ENCODE peak calls at places on chromosomes 6 and 20, in ten cellular contexts. One of them, this sample, is unnamed.

GRCh38 chr20:846894-847278 is 13.4 kb downstream of the FAM110A start:
- DNase-seq in breast epithelium: no peak
- DNase-seq in suprapubic skin: no peak
- DNase-seq in GM23338: no peak
- DNase-seq in SK-N-SH: no peak
- DNase-seq in stomach: no peak
- DNase-seq in prostate gland: no peak
- DNase-seq in transverse colon: peak; percentile 38
- DNase-seq in HCT116: no peak
- DNase-seq in endothelial cell of umbilical vein: no peak
- DNase-seq in this sample: peak; percentile 27

GRCh38 chr6:165308926-165309731 is at the start of gene C6orf118:
- DNase-seq in breast epithelium: no peak
- DNase-seq in suprapubic skin: no peak
- DNase-seq in GM23338: peak; percentile 93
- DNase-seq in SK-N-SH: peak; percentile 84
- DNase-seq in stomach: no peak
- DNase-seq in prostate gland: peak; percentile 8
- DNase-seq in transverse colon: no peak
- DNase-seq in HCT116: no peak
- DNase-seq in endothelial cell of umbilical vein: peak; percentile 58
- DNase-seq in this sample: no peak

GRCh38 chr6:33947047-33947446 is 143.2 kb upstream of the MLN start:
- DNase-seq in breast epithelium: no peak
- DNase-seq in suprapubic skin: no peak
- DNase-seq in GM23338: no peak
- DNase-seq in SK-N-SH: no peak
- DNase-seq in stomach: no peak
- DNase-seq in prostate gland: no peak
- DNase-seq in transverse colon: no peak
- DNase-seq in HCT116: no peak
- DNase-seq in endothelial cell of umbilical vein: no peak
- DNase-seq in this sample: no peak

GRCh38 chr6:55617272-55617671 is 38.3 kb upstream of the HMGCLL1 start:
- DNase-seq in breast epithelium: no peak
- DNase-seq in suprapubic skin: no peak
- DNase-seq in GM23338: peak; percentile 72
- DNase-seq in SK-N-SH: peak; percentile 16
- DNase-seq in stomach: no peak
- DNase-seq in prostate gland: no peak
- DNase-seq in transverse colon: no peak
- DNase-seq in HCT116: peak; percentile 27
- DNase-seq in endothelial cell of umbilical vein: peak; percentile 60
- DNase-seq in this sample: no peak

GRCh38 chr6:89640804-89641203 is 2.3 kb upstream of the LYRM2 start:
- DNase-seq in breast epithelium: no peak
- DNase-seq in suprapubic skin: no peak
- DNase-seq in GM23338: peak; percentile 9
- DNase-seq in SK-N-SH: no peak
- DNase-seq in stomach: no peak
- DNase-seq in prostate gland: no peak
- DNase-seq in transverse colon: no peak
- DNase-seq in HCT116: no peak
- DNase-seq in endothelial cell of umbilical vein: no peak
- DNase-seq in this sample: no peak

GRCh38 chr6:16236648-16237199 is 1.7 kb upstream of the GMPR start:
- DNase-seq in breast epithelium: peak; percentile 47
- DNase-seq in suprapubic skin: no peak
- DNase-seq in GM23338: no peak
- DNase-seq in SK-N-SH: no peak
- DNase-seq in stomach: peak; percentile 68
- DNase-seq in prostate gland: peak; percentile 70
- DNase-seq in transverse colon: peak; percentile 71
- DNase-seq in HCT116: no peak
- DNase-seq in endothelial cell of umbilical vein: peak; percentile 88
- DNase-seq in this sample: no peak

GRCh38 chr6:93679836-93680235 is 260.5 kb upstream of the EPHA7 start:
- DNase-seq in breast epithelium: no peak
- DNase-seq in suprapubic skin: no peak
- DNase-seq in GM23338: no peak
- DNase-seq in SK-N-SH: no peak
- DNase-seq in stomach: no peak
- DNase-seq in prostate gland: no peak
- DNase-seq in transverse colon: no peak
- DNase-seq in HCT116: no peak
- DNase-seq in endothelial cell of umbilical vein: peak; percentile 1
- DNase-seq in this sample: no peak

GRCh38 chr20:34129518-34130162 is 17.6 kb upstream of the EIF2S2 start:
- DNase-seq in breast epithelium: no peak
- DNase-seq in suprapubic skin: no peak
- DNase-seq in GM23338: peak; percentile 91
- DNase-seq in SK-N-SH: peak; percentile 85
- DNase-seq in stomach: peak; percentile 64
- DNase-seq in prostate gland: peak; percentile 72
- DNase-seq in transverse colon: peak; percentile 52
- DNase-seq in HCT116: peak; percentile 75
- DNase-seq in endothelial cell of umbilical vein: peak; percentile 78
- DNase-seq in this sample: peak; percentile 66

GRCh38 chr20:57195023-57195758 is 71.2 kb downstream of the BMP7 start:
- DNase-seq in breast epithelium: peak; percentile 86
- DNase-seq in suprapubic skin: peak; percentile 84
- DNase-seq in GM23338: no peak
- DNase-seq in SK-N-SH: no peak
- DNase-seq in stomach: no peak
- DNase-seq in prostate gland: no peak
- DNase-seq in transverse colon: no peak
- DNase-seq in HCT116: no peak
- DNase-seq in endothelial cell of umbilical vein: no peak
- DNase-seq in this sample: no peak

GRCh38 chr6:149903938-149904611 is 6.2 kb upstream of the RAET1E start:
- DNase-seq in breast epithelium: no peak
- DNase-seq in suprapubic skin: no peak
- DNase-seq in GM23338: no peak
- DNase-seq in SK-N-SH: no peak
- DNase-seq in stomach: no peak
- DNase-seq in prostate gland: no peak
- DNase-seq in transverse colon: no peak
- DNase-seq in HCT116: no peak
- DNase-seq in endothelial cell of umbilical vein: no peak
- DNase-seq in this sample: no peak

GRCh38 chr6:55654445-55654844 is 75.5 kb upstream of the HMGCLL1 start:
- DNase-seq in breast epithelium: no peak
- DNase-seq in suprapubic skin: no peak
- DNase-seq in GM23338: no peak
- DNase-seq in SK-N-SH: no peak
- DNase-seq in stomach: no peak
- DNase-seq in prostate gland: no peak
- DNase-seq in transverse colon: no peak
- DNase-seq in HCT116: no peak
- DNase-seq in endothelial cell of umbilical vein: no peak
- DNase-seq in this sample: no peak

GRCh38 chr6:86558318-86558717 is 379.0 kb upstream of the HTR1E start:
- DNase-seq in breast epithelium: no peak
- DNase-seq in suprapubic skin: no peak
- DNase-seq in GM23338: no peak
- DNase-seq in SK-N-SH: peak; percentile 43
- DNase-seq in stomach: no peak
- DNase-seq in prostate gland: no peak
- DNase-seq in transverse colon: no peak
- DNase-seq in HCT116: no peak
- DNase-seq in endothelial cell of umbilical vein: no peak
- DNase-seq in this sample: no peak
- TF ChIP-seq CTCF in breast epithelium: no peak
- TF ChIP-seq CTCF in suprapubic skin: no peak
- TF ChIP-seq CTCF in GM23338: no peak
- TF ChIP-seq CTCF in SK-N-SH: no peak
- TF ChIP-seq CTCF in stomach: no peak
- TF ChIP-seq CTCF in prostate gland: no peak
- TF ChIP-seq CTCF in transverse colon: no peak
- TF ChIP-seq CTCF in HCT116: no peak
- TF ChIP-seq CTCF in endothelial cell of umbilical vein: no peak
- TF ChIP-seq CTCF in this sample: no peak

GRCh38 chr6:141976994-141977393 is 155.7 kb upstream of the GJE1 start:
- DNase-seq in breast epithelium: no peak
- DNase-seq in suprapubic skin: no peak
- DNase-seq in GM23338: no peak
- DNase-seq in SK-N-SH: no peak
- DNase-seq in stomach: no peak
- DNase-seq in prostate gland: no peak
- DNase-seq in transverse colon: no peak
- DNase-seq in HCT116: no peak
- DNase-seq in endothelial cell of umbilical vein: no peak
- DNase-seq in this sample: no peak

GRCh38 chr6:141981190-141981589 is 151.5 kb upstream of the GJE1 start:
- DNase-seq in breast epithelium: no peak
- DNase-seq in suprapubic skin: no peak
- DNase-seq in GM23338: no peak
- DNase-seq in SK-N-SH: no peak
- DNase-seq in stomach: no peak
- DNase-seq in prostate gland: no peak
- DNase-seq in transverse colon: no peak
- DNase-seq in HCT116: no peak
- DNase-seq in endothelial cell of umbilical vein: no peak
- DNase-seq in this sample: no peak

GRCh38 chr6:141977782-141978181 is 154.9 kb upstream of the GJE1 start:
- DNase-seq in breast epithelium: no peak
- DNase-seq in suprapubic skin: no peak
- DNase-seq in GM23338: no peak
- DNase-seq in SK-N-SH: no peak
- DNase-seq in stomach: no peak
- DNase-seq in prostate gland: no peak
- DNase-seq in transverse colon: no peak
- DNase-seq in HCT116: no peak
- DNase-seq in endothelial cell of umbilical vein: no peak
- DNase-seq in this sample: no peak
- TF ChIP-seq POLR2AphosphoS5 in breast epithelium: no peak
- TF ChIP-seq POLR2AphosphoS5 in suprapubic skin: no peak
- TF ChIP-seq POLR2AphosphoS5 in GM23338: no peak
- TF ChIP-seq POLR2AphosphoS5 in SK-N-SH: no peak
- TF ChIP-seq POLR2AphosphoS5 in stomach: no peak
- TF ChIP-seq POLR2AphosphoS5 in prostate gland: no peak
- TF ChIP-seq POLR2AphosphoS5 in transverse colon: no peak
- TF ChIP-seq POLR2AphosphoS5 in HCT116: no peak
- TF ChIP-seq POLR2AphosphoS5 in endothelial cell of umbilical vein: no peak
- TF ChIP-seq POLR2AphosphoS5 in this sample: no peak

GRCh38 chr6:54266400-54266923 is 41.8 kb upstream of the TINAG start:
- DNase-seq in breast epithelium: no peak
- DNase-seq in suprapubic skin: no peak
- DNase-seq in GM23338: peak; percentile 50
- DNase-seq in SK-N-SH: no peak
- DNase-seq in stomach: no peak
- DNase-seq in prostate gland: no peak
- DNase-seq in transverse colon: no peak
- DNase-seq in HCT116: no peak
- DNase-seq in endothelial cell of umbilical vein: no peak
- DNase-seq in this sample: no peak

GRCh38 chr6:54262956-54263355 is 45.3 kb upstream of the TINAG start:
- DNase-seq in breast epithelium: no peak
- DNase-seq in suprapubic skin: no peak
- DNase-seq in GM23338: no peak
- DNase-seq in SK-N-SH: no peak
- DNase-seq in stomach: no peak
- DNase-seq in prostate gland: no peak
- DNase-seq in transverse colon: no peak
- DNase-seq in HCT116: no peak
- DNase-seq in endothelial cell of umbilical vein: no peak
- DNase-seq in this sample: no peak

GRCh38 chr6:54264581-54265272 is 43.5 kb upstream of the TINAG start:
- DNase-seq in breast epithelium: no peak
- DNase-seq in suprapubic skin: no peak
- DNase-seq in GM23338: no peak
- DNase-seq in SK-N-SH: no peak
- DNase-seq in stomach: no peak
- DNase-seq in prostate gland: no peak
- DNase-seq in transverse colon: no peak
- DNase-seq in HCT116: no peak
- DNase-seq in endothelial cell of umbilical vein: peak; percentile 51
- DNase-seq in this sample: no peak

GRCh38 chr6:54262499-54262898 is 45.7 kb upstream of the TINAG start:
- DNase-seq in breast epithelium: no peak
- DNase-seq in suprapubic skin: no peak
- DNase-seq in GM23338: peak; percentile 72
- DNase-seq in SK-N-SH: no peak
- DNase-seq in stomach: no peak
- DNase-seq in prostate gland: no peak
- DNase-seq in transverse colon: no peak
- DNase-seq in HCT116: no peak
- DNase-seq in endothelial cell of umbilical vein: no peak
- DNase-seq in this sample: no peak

DNA sequence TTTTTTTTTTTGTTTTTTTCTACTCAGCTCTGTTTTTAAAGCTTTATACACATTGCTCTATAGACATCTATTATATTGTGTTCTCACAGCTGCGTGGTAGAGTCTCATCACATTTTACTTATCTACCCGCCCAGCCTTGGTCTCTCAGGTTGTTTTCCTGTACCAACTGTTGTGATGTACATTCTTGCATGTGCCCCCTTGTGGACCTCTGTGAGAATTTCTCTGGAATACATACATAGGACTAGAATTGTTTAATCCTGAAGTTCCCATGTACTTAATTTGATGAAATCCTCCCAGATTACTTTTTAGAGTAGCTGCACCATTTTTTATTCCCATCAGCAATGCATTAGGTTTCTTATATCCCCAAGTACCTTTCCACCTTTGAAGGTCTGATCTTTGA is 40.4 kb upstream of the TINAG start:
- DNase-seq in breast epithelium: no peak
- DNase-seq in suprapubic skin: no peak
- DNase-seq in GM23338: peak; percentile 81
- DNase-seq in SK-N-SH: peak; percentile 3
- DNase-seq in stomach: no peak
- DNase-seq in prostate gland: peak; percentile 32
- DNase-seq in transverse colon: peak; percentile 19
- DNase-seq in HCT116: peak; percentile 54
- DNase-seq in endothelial cell of umbilical vein: peak; percentile 65
- DNase-seq in this sample: no peak
- TF ChIP-seq CTCF in breast epithelium: peak; percentile 15
- TF ChIP-seq CTCF in suprapubic skin: no peak
- TF ChIP-seq CTCF in GM23338: peak; percentile 63
- TF ChIP-seq CTCF in SK-N-SH: peak; percentile 61
- TF ChIP-seq CTCF in stomach: no peak
- TF ChIP-seq CTCF in prostate gland: peak; percentile 45
- TF ChIP-seq CTCF in transverse colon: peak; percentile 38
- TF ChIP-seq CTCF in HCT116: peak; percentile 46
- TF ChIP-seq CTCF in endothelial cell of umbilical vein: peak; percentile 44
- TF ChIP-seq CTCF in this sample: no peak

DNA sequence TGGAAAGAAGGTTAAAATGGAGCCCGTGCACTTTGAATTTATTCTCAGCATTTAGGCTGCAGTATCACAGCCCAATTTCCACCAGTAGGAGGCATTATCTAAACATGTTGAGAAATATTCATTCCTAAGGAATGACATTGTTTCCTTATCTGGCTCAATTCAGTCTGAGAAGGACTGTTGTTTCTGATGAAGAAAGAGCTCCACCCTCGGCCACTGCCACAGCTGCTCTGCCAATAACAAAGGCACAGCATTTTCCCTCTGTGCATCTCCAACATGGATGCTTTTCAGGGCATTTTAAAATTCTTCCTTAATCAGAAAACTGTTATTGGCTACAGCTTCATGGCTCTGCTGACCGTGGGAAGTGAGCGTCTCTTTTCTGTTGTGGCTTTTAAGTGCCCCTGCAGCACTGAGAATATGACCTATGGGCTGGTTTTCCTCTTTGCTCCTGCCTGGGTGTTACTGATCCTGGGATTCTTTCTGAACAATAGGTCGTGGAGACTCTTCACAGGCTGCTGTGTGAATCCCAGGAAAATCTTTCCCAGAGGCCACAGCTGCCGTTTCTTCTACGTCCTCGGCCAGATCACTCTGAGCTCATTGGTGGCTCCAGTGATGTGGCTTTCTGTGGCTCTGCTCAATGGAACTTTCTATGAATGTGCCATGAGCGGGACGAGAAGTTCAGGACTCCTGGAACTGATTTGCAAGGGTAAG is at the start of gene CALHM5:
- DNase-seq in breast epithelium: no peak
- DNase-seq in suprapubic skin: no peak
- DNase-seq in GM23338: peak; percentile 85
- DNase-seq in SK-N-SH: no peak
- DNase-seq in stomach: no peak
- DNase-seq in prostate gland: no peak
- DNase-seq in transverse colon: peak; percentile 13
- DNase-seq in HCT116: peak; percentile 58
- DNase-seq in endothelial cell of umbilical vein: peak; percentile 91
- DNase-seq in this sample: peak; percentile 3
- TF ChIP-seq POLR2AphosphoS5 in breast epithelium: no peak
- TF ChIP-seq POLR2AphosphoS5 in suprapubic skin: no peak
- TF ChIP-seq POLR2AphosphoS5 in GM23338: no peak
- TF ChIP-seq POLR2AphosphoS5 in SK-N-SH: no peak
- TF ChIP-seq POLR2AphosphoS5 in stomach: peak; percentile 69
- TF ChIP-seq POLR2AphosphoS5 in prostate gland: no peak
- TF ChIP-seq POLR2AphosphoS5 in transverse colon: peak; percentile 10
- TF ChIP-seq POLR2AphosphoS5 in HCT116: no peak
- TF ChIP-seq POLR2AphosphoS5 in endothelial cell of umbilical vein: no peak
- TF ChIP-seq POLR2AphosphoS5 in this sample: no peak